ENCODE peak calls at places on chromosomes 6 and 20, in seven cellular contexts. W, R, J, K, C, F and S are unnamed samples.

GRCh38 chr6:166813461-166813860 is 142.9 kb downstream of the RNASET2 start:
- DNase-seq in W (no peak), R (no peak), J (no peak), K (no peak), C (no peak), F (no peak), S (no peak)

GRCh38 chr20:45268531-45268930 is 14.2 kb upstream of the SLPI start:
- DNase-seq in W (peak; percentile 32), R (no peak), J (no peak), K (no peak), C (no peak), F (no peak), S (no peak)

GRCh38 chr6:88236961-88237360 is 70.8 kb upstream of the CNR1 start:
- DNase-seq in W (no peak), R (no peak), J (no peak), K (no peak), C (no peak), F (no peak), S (no peak)

GRCh38 chr6:113558966-113559365 is 298.2 kb upstream of the MARCKS start:
- DNase-seq in W (peak; percentile 82), R (no peak), J (no peak), K (no peak), C (peak; percentile 58), F (no peak), S (no peak)

GRCh38 chr6:152401978-152402377 is 235.2 kb downstream of the SYNE1 start:
- DNase-seq in W (peak; percentile 32), R (no peak), J (no peak), K (no peak), C (no peak), F (no peak), S (no peak)

GRCh38 chr6:169240125-169240524 is 13.5 kb downstream of the THBS2 start:
- DNase-seq in W (no peak), R (peak; percentile 29), J (no peak), K (no peak), C (no peak), F (no peak), S (no peak)

GRCh38 chr6:150290429-150290828 is 78.4 kb upstream of the IYD start:
- DNase-seq in W (peak; percentile 71), R (no peak), J (no peak), K (peak; percentile 38), C (no peak), F (no peak), S (no peak)

GRCh38 chr6:30810813-30811329 is 66.5 kb upstream of the IER3 start:
- DNase-seq in W (no peak), R (no peak), J (no peak), K (no peak), C (no peak), F (peak; percentile 88), S (peak; percentile 41)

GRCh38 chr6:26022166-26022510 is 59.5 kb downstream of the TRIM38 start:
- DNase-seq in W (peak; percentile 92), R (peak; percentile 70), J (no peak), K (peak; percentile 29), C (peak; percentile 93), F (no peak), S (peak; percentile 47)

GRCh38 chr6:135088818-135089809 is 34.5 kb upstream of the HBS1L start:
- DNase-seq in W (peak; percentile 92), R (peak; percentile 74), J (no peak), K (no peak), C (peak; percentile 28), F (peak; percentile 17), S (peak; percentile 44)

GRCh38 chr6:4354181-4354580 is 218.8 kb upstream of the ECI2 start:
- DNase-seq in W (no peak), R (no peak), J (no peak), K (no peak), C (no peak), F (no peak), S (no peak)